ENCODE peak calls at places on chromosomes 4 and X, in four cellular contexts. P, C, O and G are unnamed samples.

GRCh38 chr4:153248641-153249198 is 44.5 kb downstream of the TRIM2 start:
- DNase-seq in P (no peak), C (no peak), O (no peak), G (no peak)

GRCh38 chr4:40377462-40378385 is 42.6 kb downstream of the CHRNA9 start:
- DNase-seq in P (no peak), C (peak), O (no peak), G (peak)

GRCh38 chr4:168480991-168481588 is 798 bp upstream of the DDX60L start:
- DNase-seq in P (peak), C (peak), O (peak), G (peak)

GRCh38 chr4:121789960-121790829 is 10.9 kb upstream of the EXOSC9 start:
- DNase-seq in P (no peak), C (peak), O (no peak), G (peak)

GRCh38 chr4:150540536-150540935 is 41.4 kb upstream of the MAB21L2 start:
- DNase-seq in P (no peak), C (no peak), O (no peak), G (no peak)

GRCh38 chr4:162237676-162238075 is 73.9 kb upstream of the FSTL5 start:
- DNase-seq in P (no peak), C (no peak), O (no peak), G (no peak)

GRCh38 chrX:65591206-65591605 is 56.6 kb upstream of the LAS1L start:
- DNase-seq in P (no peak), C (no peak), O (no peak), G (no peak)

GRCh38 chr4:150581611-150582010 is 340 bp upstream of the MAB21L2 start:
- DNase-seq in P (no peak), C (peak), O (no peak), G (peak)

GRCh38 chr4:117577686-117578085 is 456.6 kb upstream of the NDST3 start:
- DNase-seq in P (no peak), C (peak), O (no peak), G (no peak)

GRCh38 chr4:1075266-1075665 is 38.1 kb downstream of the RNF212 start:
- DNase-seq in P (no peak), C (no peak), O (no peak), G (no peak)

GRCh38 chr4:25827373-25827772 is 35.4 kb downstream of the SEL1L3 start:
- DNase-seq in P (peak), C (no peak), O (no peak), G (no peak)

GRCh38 chrX:46626566-46626965 is 53.0 kb downstream of the CHST7 start:
- DNase-seq in P (no peak), C (peak), O (no peak), G (peak)

GRCh38 chrX:33336783-33337182 is 125.4 kb upstream of the DMD start:
- DNase-seq in P (peak), C (peak), O (no peak), G (peak)

GRCh38 chrX:124257924-124258706 is 74.3 kb upstream of the TEX13D start:
- DNase-seq in P (no peak), C (no peak), O (no peak), G (no peak)

GRCh38 chr4:6926681-6927478 is 17.3 kb downstream of the TBC1D14 start:
- DNase-seq in P (no peak), C (no peak), O (no peak), G (peak)

GRCh38 chr4:70437212-70437611 is 34.8 kb upstream of the MUC7 start:
- DNase-seq in P (no peak), C (no peak), O (no peak), G (no peak)

GRCh38 chrX:124747295-124747694 is 400.9 kb downstream of the SH2D1A start:
- DNase-seq in P (no peak), C (no peak), O (no peak), G (no peak)

GRCh38 chrX:109125304-109125703 is 356.6 kb downstream of the GUCY2F start:
- DNase-seq in P (no peak), C (no peak), O (no peak), G (no peak)

GRCh38 chr4:100098681-100099080 is 91.6 kb downstream of the DDIT4L start:
- DNase-seq in P (no peak), C (no peak), O (no peak), G (no peak)

DNA sequence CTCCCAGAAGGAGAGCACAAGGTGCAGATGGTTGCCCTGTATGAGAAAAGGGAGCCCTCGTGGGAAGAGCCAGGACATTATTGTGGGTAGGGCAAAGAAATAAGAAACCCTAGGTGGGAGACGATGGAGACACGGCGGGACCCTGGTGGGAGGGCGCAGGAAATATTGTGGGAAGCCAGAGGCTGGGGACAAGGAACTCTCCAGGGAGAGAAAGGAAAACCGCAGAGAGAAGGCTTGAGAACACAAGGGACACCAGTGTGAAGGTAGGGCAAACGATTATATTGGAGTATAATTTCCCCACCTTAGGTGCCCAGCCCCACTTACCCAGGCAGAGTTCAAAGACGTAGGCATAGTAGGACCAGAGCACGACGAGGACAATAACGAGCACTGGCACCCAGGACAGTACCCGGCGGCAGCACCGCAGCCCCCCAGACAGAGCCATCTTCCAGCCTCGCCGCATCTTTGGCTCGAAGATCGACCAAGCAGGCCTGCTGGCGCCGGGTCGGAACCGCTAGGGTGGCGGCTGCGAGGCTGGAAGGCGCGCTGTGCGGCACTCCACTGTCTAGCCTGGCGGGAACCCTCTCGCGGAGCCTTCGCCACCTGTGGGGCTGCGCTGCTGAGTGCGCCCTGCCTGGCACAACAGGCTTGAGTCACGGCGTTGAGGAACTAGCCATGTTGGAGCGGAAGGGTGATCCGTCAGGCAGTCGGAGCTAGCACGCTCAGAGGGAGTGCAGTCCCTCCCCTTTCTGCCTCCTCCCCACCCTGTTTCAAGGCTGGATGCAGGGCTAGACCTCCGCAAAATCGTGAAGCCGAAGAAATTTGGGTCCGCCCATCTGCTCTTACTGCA is at the start of gene ZDHHC15:
- DNase-seq in P (peak), C (peak), O (no peak), G (peak)
- H3K4me3 ChIP-seq in P (peak), C (peak), O (no peak), G (peak)

DNA sequence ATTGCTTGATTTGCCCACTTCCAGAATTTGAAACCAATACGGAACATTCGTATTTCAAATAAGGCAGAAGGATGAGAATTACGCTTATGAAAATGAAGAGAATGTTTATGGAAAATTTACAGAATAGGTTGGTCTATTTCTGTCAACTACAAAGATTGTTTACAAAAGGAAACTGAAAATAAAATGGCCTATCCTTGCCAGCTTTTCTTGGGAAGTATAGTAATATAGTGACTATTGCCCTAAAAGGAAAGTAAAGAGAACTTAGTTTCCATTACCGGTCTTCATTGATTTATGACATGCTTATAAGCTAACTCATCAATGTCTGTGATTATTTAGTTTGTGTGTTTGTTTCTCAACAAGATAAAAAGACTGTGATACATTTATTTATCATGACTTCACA is 2.9 kb upstream of the SPRY1 start:
- DNase-seq in P (no peak), C (no peak), O (no peak), G (no peak)
- H3K4me3 ChIP-seq in P (no peak), C (no peak), O (no peak), G (no peak)

GRCh38 chr4:134708616-134709015 is 507.0 kb upstream of the PABPC4L start:
- DNase-seq in P (no peak), C (no peak), O (no peak), G (no peak)
- H3K4me3 ChIP-seq in P (no peak), C (no peak), O (no peak), G (no peak)

GRCh38 chrX:39418936-39419659 is 617.8 kb downstream of the MID1IP1 start:
- DNase-seq in P (no peak), C (no peak), O (no peak), G (no peak)
- H3K4me3 ChIP-seq in P (no peak), C (no peak), O (no peak), G (no peak)